ENCODE peak calls at places on chromosome 22, in ten cellular contexts. K, X, F, W, T, A, H, M, Q and J are unnamed samples.

GRCh38 chr22:37501176-37501609 is 15.0 kb upstream of the MFNG start:
- DNase-seq in K (no peak), X (no peak), F (no peak), W (no peak), T (peak), A (no peak), H (no peak), M (no peak), Q (no peak), J (no peak)

GRCh38 chr22:43897751-43898261 is 6.0 kb upstream of the PNPLA5 start:
- DNase-seq in K (no peak), X (no peak), F (peak), W (no peak), T (peak), A (peak), H (peak), M (no peak), Q (peak), J (no peak)

GRCh38 chr22:44392446-44392921 is 79.7 kb upstream of the SHISAL1 start:
- DNase-seq in K (peak), X (no peak), F (peak), W (no peak), T (no peak), A (peak), H (peak), M (no peak), Q (peak), J (no peak)

GRCh38 chr22:32992821-32993220 is 65.4 kb downstream of the SYN3 start:
- DNase-seq in K (no peak), X (no peak), F (no peak), W (no peak), T (no peak), A (no peak), H (no peak), M (no peak), Q (no peak), J (no peak)

GRCh38 chr22:39624501-39624821 is 53.9 kb downstream of the CACNA1I start:
- DNase-seq in K (no peak), X (no peak), F (no peak), W (no peak), T (no peak), A (no peak), H (peak), M (no peak), Q (no peak), J (no peak)

GRCh38 chr22:26324150-26324549 is 104.9 kb upstream of the ASPHD2 start:
- DNase-seq in K (no peak), X (no peak), F (no peak), W (no peak), T (no peak), A (no peak), H (no peak), M (no peak), Q (no peak), J (no peak)

GRCh38 chr22:17264321-17265052 is 45.3 kb upstream of the ADA2 start:
- DNase-seq in K (peak), X (peak), F (peak), W (no peak), T (no peak), A (peak), H (peak), M (no peak), Q (no peak), J (no peak)

GRCh38 chr22:26333088-26333800 is 95.8 kb upstream of the ASPHD2 start:
- DNase-seq in K (no peak), X (no peak), F (no peak), W (no peak), T (no peak), A (no peak), H (no peak), M (no peak), Q (no peak), J (no peak)

GRCh38 chr22:22060200-22061084 is 77.9 kb upstream of the TOP3B start:
- DNase-seq in K (peak), X (peak), F (peak), W (peak), T (peak), A (no peak), H (peak), M (peak), Q (peak), J (peak)

GRCh38 chr22:40397436-40397835 is 27.0 kb downstream of the SGSM3 start:
- DNase-seq in K (no peak), X (peak), F (peak), W (no peak), T (no peak), A (peak), H (no peak), M (no peak), Q (no peak), J (no peak)

GRCh38 chr22:34897126-34897525 is 168.8 kb upstream of the ISX start:
- DNase-seq in K (no peak), X (no peak), F (no peak), W (no peak), T (no peak), A (peak), H (no peak), M (no peak), Q (no peak), J (no peak)

GRCh38 chr22:33073989-33074391 is 15.8 kb upstream of the SYN3 start:
- DNase-seq in K (no peak), X (no peak), F (no peak), W (no peak), T (peak), A (peak), H (peak), M (no peak), Q (peak), J (no peak)

GRCh38 chr22:22720201-22720723 is 75.8 kb downstream of the GGTLC2 start:
- DNase-seq in K (peak), X (peak), F (peak), W (peak), T (peak), A (peak), H (peak), M (peak), Q (peak), J (peak)

DNA sequence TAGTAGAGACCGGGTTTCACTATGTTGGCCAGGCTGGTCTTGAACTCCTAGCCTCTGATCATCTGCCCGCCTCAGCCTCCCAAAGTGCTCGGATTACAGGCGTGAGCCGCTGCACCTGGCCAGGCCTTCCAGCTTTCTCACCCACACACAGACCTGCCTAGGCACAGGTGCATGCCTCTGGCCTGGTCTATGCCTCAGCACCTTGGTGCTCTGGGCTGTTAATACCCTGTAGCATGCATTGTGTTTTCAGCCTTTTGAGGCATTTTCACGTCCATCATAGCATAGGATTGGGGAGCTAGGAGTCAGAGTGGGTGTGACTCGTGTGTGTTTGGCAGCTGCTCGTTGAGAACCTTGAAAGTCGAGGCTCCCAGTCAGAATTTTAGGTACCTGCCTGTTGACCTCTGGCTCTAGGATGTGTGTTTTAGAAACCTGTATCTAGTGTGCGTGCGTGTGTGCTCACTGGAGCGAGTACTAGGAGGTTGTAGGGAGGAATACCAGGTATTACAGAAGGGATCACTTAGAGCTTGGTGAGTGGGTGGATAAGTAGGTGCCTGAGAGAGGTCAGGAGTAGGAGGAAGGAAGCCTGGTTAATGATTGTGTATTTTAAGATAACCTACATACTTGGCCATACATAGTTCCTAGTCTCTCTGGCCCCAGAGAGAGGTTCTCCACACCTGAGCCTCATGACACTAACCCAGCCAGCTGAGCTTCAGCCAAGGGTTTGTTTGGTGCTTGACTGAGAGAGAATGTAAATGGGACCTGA is 20.0 kb downstream of the CRKL start:
- DNase-seq in K (no peak), X (no peak), F (no peak), W (no peak), T (no peak), A (no peak), H (no peak), M (no peak), Q (no peak), J (no peak)
- H3K4me2 ChIP-seq in K (no peak), X (no peak), F (no peak), W (peak), T (peak), A (no peak), H (no peak), M (no peak), Q (no peak), J (no peak)

GRCh38 chr22:45583504-45583903 is 80.8 kb downstream of the FBLN1 start:
- DNase-seq in K (no peak), X (peak), F (no peak), W (peak), T (no peak), A (no peak), H (no peak), M (no peak), Q (no peak), J (no peak)
- H3K4me2 ChIP-seq in K (no peak), X (no peak), F (no peak), W (peak), T (peak), A (no peak), H (no peak), M (no peak), Q (no peak), J (no peak)

DNA sequence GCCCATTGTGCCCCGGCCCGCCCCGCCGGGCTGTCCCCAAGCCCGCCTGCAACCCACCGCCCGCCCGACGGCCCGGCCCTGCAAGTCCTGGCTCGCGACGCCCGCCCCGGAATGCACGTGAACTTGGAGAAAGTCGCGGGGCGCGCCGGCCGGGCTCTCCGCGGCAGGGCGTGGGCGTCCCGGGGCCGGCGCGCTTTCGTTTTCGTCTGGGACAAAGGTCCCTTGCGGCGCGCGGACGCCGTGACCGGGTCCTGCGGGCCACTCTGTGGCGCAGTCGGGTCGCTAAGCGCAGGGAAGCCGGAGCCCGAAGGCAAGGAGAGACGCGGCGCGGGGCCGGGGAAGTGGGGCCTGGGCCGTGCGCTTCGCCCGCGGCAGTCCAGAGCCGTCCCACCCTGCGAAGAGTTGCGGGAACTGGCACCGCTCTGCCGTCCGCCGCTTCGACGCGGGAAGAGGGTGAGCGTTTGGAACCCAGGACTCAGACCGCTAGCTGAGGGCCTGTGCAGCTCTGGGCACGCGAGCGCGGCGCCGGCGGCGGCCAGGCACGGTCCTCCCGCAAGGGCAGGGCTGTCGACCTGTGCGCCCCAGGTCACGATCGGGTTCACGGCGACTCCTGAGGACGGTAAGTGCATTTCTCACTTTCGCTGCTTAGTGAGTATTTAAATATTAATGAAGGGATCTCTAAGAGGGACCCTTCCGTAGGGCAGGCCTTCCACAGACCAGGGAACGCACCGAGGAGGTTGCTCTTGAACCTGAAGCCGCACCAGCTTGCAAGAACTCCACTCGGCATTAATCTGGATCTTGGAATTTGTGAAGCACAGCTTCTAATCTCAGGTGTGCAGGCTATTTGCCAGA is 78.1 kb upstream of the PPARA start:
- DNase-seq in K (peak), X (peak), F (peak), W (peak), T (no peak), A (peak), H (peak), M (no peak), Q (peak), J (peak)
- H3K4me2 ChIP-seq in K (peak), X (peak), F (peak), W (peak), T (peak), A (peak), H (peak), M (peak), Q (peak), J (peak)

DNA sequence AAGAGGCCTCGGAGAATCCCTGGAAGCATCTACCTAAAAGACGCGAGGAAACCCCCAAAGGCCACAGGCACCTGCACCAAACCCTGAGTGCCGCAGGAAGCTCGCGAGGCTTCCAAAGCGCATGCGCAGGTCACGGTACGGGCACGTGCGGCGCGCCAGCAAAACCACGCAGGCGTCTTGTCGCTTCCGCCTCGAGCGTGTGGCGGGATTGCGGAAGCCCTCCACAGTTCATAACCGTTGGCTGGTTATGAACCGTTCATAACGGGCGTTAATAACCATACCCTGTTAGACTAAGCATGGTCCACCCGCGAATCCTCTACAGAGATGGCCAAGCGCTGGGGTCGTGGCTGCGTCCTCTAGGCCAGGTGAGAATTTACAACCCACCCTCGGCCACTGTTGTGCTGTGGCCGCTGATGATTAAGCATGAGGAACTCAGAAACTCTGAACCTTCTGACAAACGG is 46.4 kb downstream of the MORC2 start:
- DNase-seq in K (no peak), X (no peak), F (peak), W (peak), T (peak), A (peak), H (peak), M (no peak), Q (no peak), J (no peak)
- H3K4me2 ChIP-seq in K (no peak), X (no peak), F (peak), W (peak), T (no peak), A (peak), H (peak), M (no peak), Q (no peak), J (no peak)

GRCh38 chr22:49916851-49917250 is 1.4 kb downstream of the ALG12 start:
- DNase-seq in K (no peak), X (no peak), F (no peak), W (no peak), T (no peak), A (no peak), H (no peak), M (no peak), Q (no peak), J (no peak)
- H3K4me2 ChIP-seq in K (no peak), X (no peak), F (no peak), W (peak), T (no peak), A (no peak), H (no peak), M (no peak), Q (peak), J (peak)

DNA sequence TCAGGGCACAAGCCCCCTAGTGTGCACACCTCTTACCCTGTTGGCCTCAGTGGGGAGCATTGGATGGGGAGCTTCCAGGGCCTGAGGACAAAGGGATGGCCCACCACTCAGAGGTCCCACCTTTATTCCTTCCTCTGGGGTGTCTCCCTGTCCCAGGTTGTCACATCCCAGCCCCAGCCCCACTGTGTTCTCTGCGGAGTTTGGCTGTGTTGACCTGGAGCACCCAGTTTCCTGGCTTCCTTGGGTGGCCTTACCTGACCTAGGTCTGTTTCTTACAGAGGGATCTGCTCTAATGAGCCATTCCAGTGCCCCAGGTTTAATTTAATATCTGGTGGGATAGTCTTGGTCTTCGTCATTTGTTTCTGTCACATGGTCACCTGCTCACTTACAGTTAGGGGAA is 38.8 kb upstream of the HORMAD2 start:
- DNase-seq in K (no peak), X (no peak), F (no peak), W (no peak), T (no peak), A (no peak), H (no peak), M (no peak), Q (no peak), J (no peak)
- H3K4me2 ChIP-seq in K (no peak), X (no peak), F (no peak), W (no peak), T (no peak), A (no peak), H (no peak), M (no peak), Q (no peak), J (no peak)